ENCODE peak calls at places on chromosomes 3 and 15, in five cellular contexts. C, H, N, T and D are unnamed samples.

GRCh38 chr3:14148041-14148985 is 23.5 kb downstream of the TMEM43 start:
- DNase-seq in C (no peak), H (no peak), N (no peak), T (peak; percentile 33), D (no peak)

GRCh38 chr3:129112308-129113052 is 9.1 kb downstream of the RAB43 start:
- DNase-seq in C (no peak), H (peak; percentile 35), N (no peak), T (no peak), D (no peak)

GRCh38 chr15:36315649-36316048 is 263.8 kb upstream of the CDIN1 start:
- DNase-seq in C (no peak), H (no peak), N (no peak), T (no peak), D (no peak)

GRCh38 chr15:25859838-25860645 is 3.1 kb downstream of the ATP10A start:
- DNase-seq in C (no peak), H (no peak), N (no peak), T (no peak), D (no peak)

GRCh38 chr15:63312286-63312685 is 34.9 kb downstream of the APH1B start:
- DNase-seq in C (no peak), H (no peak), N (no peak), T (no peak), D (no peak)

GRCh38 chr3:71360170-71360569 is 223.4 kb downstream of the FOXP1 start:
- DNase-seq in C (no peak), H (no peak), N (no peak), T (no peak), D (no peak)

GRCh38 chr15:25415707-25416106 is 23.1 kb downstream of the UBE3A start:
- DNase-seq in C (no peak), H (no peak), N (no peak), T (no peak), D (no peak)

GRCh38 chr3:190514163-190515153 is 573 bp downstream of the IL1RAP start:
- DNase-seq in C (peak; percentile 50), H (peak; percentile 76), N (peak; percentile 58), T (peak; percentile 27), D (no peak)

GRCh38 chr3:107106316-107106715 is 270.9 kb upstream of the CCDC54 start:
- DNase-seq in C (no peak), H (no peak), N (no peak), T (no peak), D (no peak)

GRCh38 chr3:65604863-65605526 is 433.7 kb downstream of the MAGI1 start:
- DNase-seq in C (no peak), H (no peak), N (no peak), T (no peak), D (no peak)

GRCh38 chr15:80527961-80528360 is 123.8 kb downstream of the ARNT2 start:
- DNase-seq in C (no peak), H (no peak), N (no peak), T (no peak), D (peak; percentile 52)

GRCh38 chr3:18556503-18556902 is 131.4 kb upstream of the SATB1 start:
- DNase-seq in C (peak; percentile 15), H (no peak), N (no peak), T (no peak), D (no peak)

GRCh38 chr3:24270744-24271143 is 223.9 kb downstream of the THRB start:
- DNase-seq in C (no peak), H (no peak), N (no peak), T (no peak), D (no peak)

GRCh38 chr15:83066034-83066760 is 855 bp downstream of the BTBD1 start:
- DNase-seq in C (no peak), H (no peak), N (peak; percentile 30), T (no peak), D (no peak)

DNA sequence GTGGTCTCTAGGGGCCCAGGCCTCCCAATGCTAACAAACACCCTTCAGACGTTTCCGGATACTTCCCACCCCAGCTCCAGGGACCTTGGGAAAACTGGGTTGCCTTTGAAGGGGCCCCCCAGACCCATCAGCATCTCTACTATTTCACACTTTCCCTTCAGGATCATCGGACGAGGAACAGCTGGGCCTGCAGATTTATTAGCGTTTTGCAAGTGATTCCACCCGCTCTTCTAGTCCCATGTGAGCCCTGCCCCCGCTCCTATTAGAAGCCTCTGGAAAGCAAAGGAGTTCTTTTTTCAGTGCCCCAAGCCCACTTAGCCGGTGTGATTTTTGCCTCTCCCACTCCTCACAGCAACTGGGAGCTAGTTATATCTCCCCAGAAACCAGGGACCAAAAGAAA is 63.1 kb downstream of the MAGEF1 start:
- DNase-seq in C (no peak), H (no peak), N (no peak), T (no peak), D (no peak)
- H3K27ac ChIP-seq in C (no peak overlapping the region), H (no peak overlapping the region), N (no peak overlapping the region), T (no peak overlapping the region), D (no peak overlapping the region)

DNA sequence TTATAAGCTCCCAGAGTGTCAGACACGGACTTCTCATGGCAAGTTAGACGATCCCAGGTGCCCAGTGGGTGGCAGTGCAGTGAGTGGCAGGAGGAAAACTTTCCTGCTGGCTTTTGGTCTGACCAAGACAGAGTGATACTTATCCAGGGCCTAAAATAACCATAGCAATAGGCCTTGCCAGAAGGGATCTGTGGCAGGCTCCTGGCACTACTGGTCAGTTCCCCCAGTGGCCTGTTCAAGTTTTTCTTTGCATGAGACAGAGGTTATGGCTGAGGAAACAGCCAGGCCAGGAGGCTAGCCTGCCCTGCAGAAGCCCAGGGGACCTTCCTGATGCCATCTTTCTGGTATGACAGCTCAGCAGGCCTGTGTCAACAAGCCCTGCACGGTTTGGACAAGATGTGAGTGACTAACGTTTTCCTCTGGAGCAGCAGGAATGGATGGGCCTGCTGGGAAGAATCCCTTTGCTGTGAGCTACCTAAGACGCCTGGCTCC is 17.9 kb downstream of the SCG5 start:
- DNase-seq in C (peak; percentile 37), H (no peak), N (no peak), T (no peak), D (no peak)
- TF ChIP-seq CTCF in C (no peak), H (no peak), N (no peak), T (no peak), D (no peak)

GRCh38 chr3:185939721-185940120 is 1.9 kb upstream of the TRA2B start:
- DNase-seq in C (no peak), H (no peak), N (no peak), T (no peak), D (no peak)

GRCh38 chr3:185942396-185942795 is 4.6 kb upstream of the TRA2B start:
- DNase-seq in C (no peak), H (no peak), N (no peak), T (no peak), D (no peak)

GRCh38 chr3:185943363-185944106 is 5.7 kb upstream of the TRA2B start:
- DNase-seq in C (peak; percentile 95), H (peak; percentile 89), N (peak; percentile 75), T (peak; percentile 76), D (peak; percentile 74)

GRCh38 chr3:185940951-185941350 is 3.1 kb upstream of the TRA2B start:
- DNase-seq in C (no peak), H (no peak), N (no peak), T (no peak), D (no peak)

GRCh38 chr3:185942907-185943306 is 5.1 kb upstream of the TRA2B start:
- DNase-seq in C (no peak), H (no peak), N (no peak), T (no peak), D (no peak)
- H3K27ac ChIP-seq in C (peak overlapping the region; percentile 76), H (peak overlapping the region; percentile 49), N (no peak overlapping the region), T (no peak overlapping the region), D (peak overlapping the region; percentile 54)

DNA sequence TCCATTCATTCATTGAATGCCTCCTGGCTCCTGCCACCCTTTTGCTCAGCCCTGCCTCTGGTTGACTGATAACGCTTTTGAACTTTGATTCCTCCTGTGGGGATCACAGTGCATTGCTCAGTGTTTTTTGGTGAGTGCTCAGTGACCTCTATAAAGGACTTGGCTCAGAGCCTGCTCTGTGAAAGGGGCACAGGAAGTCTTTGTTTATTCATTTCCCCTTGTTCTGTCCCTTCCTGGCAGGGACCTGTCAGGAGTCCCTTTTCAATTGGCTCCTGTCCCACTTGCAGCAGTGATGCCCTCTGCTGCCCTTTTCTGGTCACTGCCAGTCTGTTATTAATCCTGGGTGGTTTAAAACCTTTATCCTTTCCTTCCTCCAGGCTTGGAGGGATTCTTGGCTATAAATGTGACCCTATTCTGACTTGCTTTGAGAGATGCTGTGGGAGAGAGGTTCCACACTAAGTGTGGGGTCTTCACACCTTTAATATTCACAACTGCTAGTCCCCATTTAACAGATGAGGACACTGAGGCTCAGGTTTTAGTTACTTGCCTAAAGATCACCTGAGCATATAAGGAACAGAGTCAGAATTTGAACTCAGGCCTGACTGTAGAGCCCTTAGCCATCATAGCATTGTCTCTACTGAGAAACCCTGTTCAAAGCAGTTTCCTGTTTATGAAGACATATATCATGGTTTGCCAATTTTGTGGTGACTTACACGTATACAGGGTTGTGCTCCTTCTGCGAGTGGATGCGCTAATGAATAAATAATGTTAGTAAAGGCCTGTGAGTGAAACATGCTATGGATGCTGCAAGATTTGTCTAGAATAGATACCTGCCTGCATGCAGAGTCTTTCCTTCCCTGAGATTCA is 23.2 kb upstream of the TATDN2 start:
- DNase-seq in C (peak; percentile 83), H (peak; percentile 62), N (peak; percentile 70), T (no peak), D (peak; percentile 77)
- TF ChIP-seq CTCF in C (peak; percentile 94), H (peak; percentile 83), N (peak; percentile 86), T (no peak), D (peak; percentile 89)

GRCh38 chr15:93070901-93071300 is 18.1 kb downstream of the RGMA start:
- DNase-seq in C (no peak), H (no peak), N (no peak), T (no peak), D (no peak)

GRCh38 chr15:93072440-93073394 is 16.3 kb downstream of the RGMA start:
- DNase-seq in C (peak; percentile 84), H (peak; percentile 82), N (peak; percentile 87), T (peak; percentile 92), D (no peak)

GRCh38 chr15:93070136-93070535 is 18.9 kb downstream of the RGMA start:
- DNase-seq in C (no peak), H (no peak), N (no peak), T (no peak), D (no peak)

GRCh38 chr15:93072011-93072410 is 17.0 kb downstream of the RGMA start:
- DNase-seq in C (peak; percentile 24), H (no peak), N (no peak), T (no peak), D (no peak)

GRCh38 chr15:93071469-93071891 is 17.5 kb downstream of the RGMA start:
- DNase-seq in C (no peak), H (no peak), N (no peak), T (peak; percentile 57), D (no peak)
- H3K27ac ChIP-seq in C (peak overlapping the region; percentile 71), H (no peak overlapping the region), N (peak overlapping the region; percentile 74), T (peak overlapping the region; percentile 87), D (peak overlapping the region; percentile 65)

GRCh38 chr3:1798711-1799410 is 299.8 kb upstream of the CNTN4 start:
- DNase-seq in C (no peak), H (no peak), N (no peak), T (no peak), D (no peak)
- TF ChIP-seq CTCF in C (no peak), H (no peak), N (no peak), T (no peak), D (no peak)

GRCh38 chr3:32963871-32964270 is 12.4 kb downstream of the CCR4 start:
- DNase-seq in C (no peak), H (no peak), N (no peak), T (no peak), D (no peak)
- H3K27ac ChIP-seq in C (no peak overlapping the region), H (no peak overlapping the region), N (no peak overlapping the region), T (no peak overlapping the region), D (no peak overlapping the region)

DNA sequence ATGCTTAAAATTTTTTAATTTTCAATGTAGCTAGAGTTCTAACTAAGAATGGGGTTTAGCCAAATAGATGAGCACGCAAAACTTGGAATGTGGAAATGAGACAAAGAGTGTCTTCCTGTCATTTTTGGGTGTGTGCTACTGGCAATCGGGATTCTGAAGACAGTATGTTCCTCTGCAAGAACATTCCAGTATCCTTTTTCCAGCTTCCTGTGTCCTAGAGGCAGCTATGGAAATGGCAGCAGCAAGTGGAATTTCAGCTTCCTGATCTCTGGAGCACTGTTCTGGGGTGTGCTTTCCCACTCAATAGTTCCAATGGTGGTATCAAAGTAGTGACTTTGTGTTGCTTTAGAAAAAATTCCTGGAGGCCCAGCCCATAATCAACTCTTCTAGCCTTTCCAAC is 642.9 kb upstream of the KCNMB2 start:
- DNase-seq in C (no peak), H (no peak), N (no peak), T (no peak), D (no peak)
- TF ChIP-seq CTCF in C (peak; percentile 5), H (peak; percentile 37), N (no peak), T (no peak), D (no peak)